ENCODE peak calls at places on chromosomes 16 and 17, in nine cellular contexts. Q is endothelial cell of umbilical vein; B is HEK293T; K is neural crest cell; A is ACHN; S is activated naive CD8-positive, alpha-beta T cell treated with anti-CD3 and anti-CD28 coated beads, Interleukin-2, amount 50 U/mL, for 24 hours; U is renal cortical epithelial cell; E is head of caudate nucleus; R is ELR. Y is an unnamed sample.

GRCh38 chr16:20099375-20099774 is 25.7 kb upstream of the GPR139 start:
- DNase-seq in S (no peak), E (no peak), A (no peak), Q (no peak), B (no peak), K (no peak), U (no peak), R (no peak), Y (no peak)

GRCh38 chr16:10558746-10559641 is 21.4 kb downstream of the EMP2 start:
- DNase-seq in A (no peak), U (peak), K (no peak), Q (peak), E (peak), B (no peak), R (peak), S (no peak), Y (no peak)

GRCh38 chr17:14580494-14580893 is 279.6 kb downstream of the HS3ST3B1 start:
- DNase-seq in Q (no peak), U (no peak), B (no peak), A (no peak), K (no peak), S (no peak), R (no peak), E (no peak), Y (no peak)

GRCh38 chr16:14464796-14465195 is 165.3 kb downstream of the PARN start:
- DNase-seq in Q (no peak), S (no peak), K (no peak), E (no peak), A (no peak), R (no peak), B (no peak), U (no peak), Y (peak)

GRCh38 chr17:36901506-36901905 is 35.8 kb upstream of the LHX1 start:
- DNase-seq in R (peak), Q (no peak), E (no peak), S (no peak), U (peak), K (no peak), B (no peak), A (peak), Y (peak)

GRCh38 chr17:65756760-65757159 is 195.3 kb upstream of the AXIN2 start:
- DNase-seq in S (no peak), Q (no peak), A (no peak), E (no peak), K (no peak), U (no peak), B (no peak), R (no peak), Y (no peak)

GRCh38 chr16:87314990-87315420 is 2.2 kb downstream of the C16orf95 start:
- DNase-seq in E (no peak), B (no peak), A (no peak), U (no peak), S (no peak), R (no peak), Q (no peak), K (no peak), Y (no peak)

GRCh38 chr16:88264641-88265285 is 118.0 kb upstream of the ZNF469 start:
- DNase-seq in S (peak), E (no peak), K (no peak), U (peak), Q (peak), A (peak), B (no peak), R (peak), Y (peak)

GRCh38 chr17:57380055-57380356 is 123.7 kb downstream of the MSI2 start:
- DNase-seq in E (no peak), R (no peak), Q (no peak), A (no peak), U (no peak), S (no peak), B (no peak), K (no peak), Y (no peak)

GRCh38 chr16:54875443-54875842 is 55.2 kb upstream of the IRX5 start:
- DNase-seq in S (no peak), U (no peak), B (no peak), R (no peak), A (no peak), K (no peak), E (no peak), Q (no peak), Y (no peak)

GRCh38 chr16:47506800-47507199 is 45.7 kb downstream of the PHKB start:
- DNase-seq in S (no peak), K (no peak), U (peak), B (no peak), A (peak), E (no peak), Q (no peak), R (no peak), Y (no peak)

GRCh38 chr17:31308372-31308905 is 5.4 kb downstream of the EVI2B start:
- DNase-seq in S (no peak), A (no peak), Q (no peak), U (no peak), B (no peak), R (no peak), E (no peak), K (no peak), Y (no peak)

GRCh38 chr17:64148017-64148631 is 18.2 kb upstream of the ERN1 start:
- DNase-seq in B (no peak), U (no peak), S (no peak), A (no peak), K (no peak), E (no peak), Q (peak), R (peak), Y (no peak)

GRCh38 chr17:65743313-65743665 is 181.8 kb upstream of the AXIN2 start:
- DNase-seq in E (no peak), S (no peak), Q (no peak), U (no peak), R (peak), B (no peak), K (no peak), A (no peak), Y (no peak)

GRCh38 chr16:87580855-87581261 is 21.4 kb upstream of the JPH3 start:
- DNase-seq in E (no peak), U (peak), Q (no peak), B (peak), S (peak), K (no peak), R (peak), A (peak), Y (no peak)

GRCh38 chr16:85969159-85969558 is 70.2 kb downstream of the IRF8 start:
- DNase-seq in A (no peak), U (peak), B (no peak), K (no peak), R (peak), Q (no peak), S (no peak), E (no peak), Y (no peak)

Y was measured in trophoblast cell.